ENCODE peak calls at places on chromosomes 7 and 10, in six cellular contexts. One of them, this sample, is unnamed.

GRCh38 chr10:784377-784758 is 94.9 kb upstream of the DIP2C start:
- DNase-seq in H9: peak
- DNase-seq in mesenchymal stem cell: no peak
- DNase-seq in mesendoderm: peak
- DNase-seq in IMR-90: no peak
- DNase-seq in H1: no peak
- DNase-seq in this sample: no peak

GRCh38 chr10:132450825-132451505 is 54.0 kb downstream of the PWWP2B start:
- DNase-seq in H9: no peak
- DNase-seq in mesenchymal stem cell: no peak
- DNase-seq in mesendoderm: no peak
- DNase-seq in IMR-90: no peak
- DNase-seq in H1: no peak
- DNase-seq in this sample: no peak

GRCh38 chr10:65570143-65571010 is 1355.5 kb upstream of the LRRTM3 start:
- DNase-seq in H9: peak
- DNase-seq in mesenchymal stem cell: peak
- DNase-seq in mesendoderm: peak
- DNase-seq in IMR-90: peak
- DNase-seq in H1: peak
- DNase-seq in this sample: peak

GRCh38 chr7:45215611-45216062 is 58.0 kb downstream of the RAMP3 start:
- DNase-seq in H9: no peak
- DNase-seq in mesenchymal stem cell: no peak
- DNase-seq in mesendoderm: no peak
- DNase-seq in IMR-90: no peak
- DNase-seq in H1: no peak
- DNase-seq in this sample: no peak

GRCh38 chr7:87875151-87876039 is 765 bp downstream of the SLC25A40 start:
- DNase-seq in H9: no peak
- DNase-seq in mesenchymal stem cell: peak
- DNase-seq in mesendoderm: peak
- DNase-seq in IMR-90: peak
- DNase-seq in H1: no peak
- DNase-seq in this sample: no peak

GRCh38 chr7:27185013-27185707 is at the start of gene HOXA11:
- DNase-seq in H9: peak
- DNase-seq in mesenchymal stem cell: peak
- DNase-seq in mesendoderm: peak
- DNase-seq in IMR-90: peak
- DNase-seq in H1: no peak
- DNase-seq in this sample: no peak

GRCh38 chr10:52639652-52640051 is 132.9 kb downstream of the MBL2 start:
- DNase-seq in H9: no peak
- DNase-seq in mesenchymal stem cell: peak
- DNase-seq in mesendoderm: no peak
- DNase-seq in IMR-90: no peak
- DNase-seq in H1: no peak
- DNase-seq in this sample: no peak

GRCh38 chr7:146565872-146566271 is 449.3 kb downstream of the CNTNAP2 start:
- DNase-seq in H9: peak
- DNase-seq in mesenchymal stem cell: no peak
- DNase-seq in mesendoderm: no peak
- DNase-seq in IMR-90: no peak
- DNase-seq in H1: peak
- DNase-seq in this sample: no peak

GRCh38 chr10:78349165-78349516 is 315.5 kb downstream of the RPS24 start:
- DNase-seq in H9: peak
- DNase-seq in mesenchymal stem cell: no peak
- DNase-seq in mesendoderm: no peak
- DNase-seq in IMR-90: no peak
- DNase-seq in H1: no peak
- DNase-seq in this sample: no peak

GRCh38 chr7:85705076-85705475 is 518.2 kb upstream of the SEMA3D start:
- DNase-seq in H9: no peak
- DNase-seq in mesenchymal stem cell: no peak
- DNase-seq in mesendoderm: no peak
- DNase-seq in IMR-90: no peak
- DNase-seq in H1: no peak
- DNase-seq in this sample: no peak

GRCh38 chr10:43998021-43998809 is 349.5 kb upstream of the ZNF32 start:
- DNase-seq in H9: no peak
- DNase-seq in mesenchymal stem cell: peak
- DNase-seq in mesendoderm: no peak
- DNase-seq in IMR-90: peak
- DNase-seq in H1: no peak
- DNase-seq in this sample: no peak

GRCh38 chr7:39733881-39734571 is 110.7 kb downstream of the RALA start:
- DNase-seq in H9: no peak
- DNase-seq in mesenchymal stem cell: peak
- DNase-seq in mesendoderm: peak
- DNase-seq in IMR-90: peak
- DNase-seq in H1: no peak
- DNase-seq in this sample: peak

GRCh38 chr7:128311-129080 is 63.9 kb upstream of the FAM20C start:
- DNase-seq in H9: no peak
- DNase-seq in mesenchymal stem cell: no peak
- DNase-seq in mesendoderm: no peak
- DNase-seq in IMR-90: no peak
- DNase-seq in H1: no peak
- DNase-seq in this sample: no peak

GRCh38 chr7:29282819-29283414 is 88.3 kb downstream of the CHN2 start:
- DNase-seq in H9: peak
- DNase-seq in mesenchymal stem cell: no peak
- DNase-seq in mesendoderm: no peak
- DNase-seq in IMR-90: no peak
- DNase-seq in H1: no peak
- DNase-seq in this sample: no peak

GRCh38 chr7:16412535-16413247 is 8.6 kb downstream of the CRPPA start:
- DNase-seq in H9: no peak
- DNase-seq in mesenchymal stem cell: no peak
- DNase-seq in mesendoderm: no peak
- DNase-seq in IMR-90: no peak
- DNase-seq in H1: no peak
- DNase-seq in this sample: no peak

GRCh38 chr10:74981831-74982633 is 129.4 kb upstream of the SAMD8 start:
- DNase-seq in H9: no peak
- DNase-seq in mesenchymal stem cell: no peak
- DNase-seq in mesendoderm: no peak
- DNase-seq in IMR-90: no peak
- DNase-seq in H1: no peak
- DNase-seq in this sample: no peak
- H2BK15ac ChIP-seq in H9: no peak
- H2BK15ac ChIP-seq in mesenchymal stem cell: no peak
- H2BK15ac ChIP-seq in mesendoderm: no peak
- H2BK15ac ChIP-seq in IMR-90: no peak
- H2BK15ac ChIP-seq in H1: no peak
- H2BK15ac ChIP-seq in this sample: no peak

DNA sequence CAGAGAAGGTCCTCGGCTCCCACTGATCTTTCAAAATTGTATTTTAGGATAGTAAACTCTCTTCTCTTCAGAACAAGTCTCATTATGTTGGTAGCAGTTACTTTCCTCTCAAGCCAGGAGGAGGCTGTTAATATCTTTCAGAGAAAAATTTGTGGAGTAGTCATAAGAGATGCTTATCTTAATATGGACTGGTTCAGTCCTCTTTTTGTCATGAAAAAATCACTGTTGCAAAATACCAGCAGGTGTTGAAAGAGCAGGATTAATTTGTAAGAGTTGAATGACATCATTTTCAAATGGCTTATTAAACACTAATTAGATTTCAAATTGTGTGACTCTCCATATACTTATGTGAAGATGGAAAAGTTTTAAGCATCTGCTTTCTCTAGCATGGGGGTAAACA is 662.5 kb downstream of the POM121L12 start:
- DNase-seq in H9: no peak
- DNase-seq in mesenchymal stem cell: no peak
- DNase-seq in mesendoderm: no peak
- DNase-seq in IMR-90: no peak
- DNase-seq in H1: no peak
- DNase-seq in this sample: no peak
- H2BK15ac ChIP-seq in H9: no peak
- H2BK15ac ChIP-seq in mesenchymal stem cell: no peak
- H2BK15ac ChIP-seq in mesendoderm: no peak
- H2BK15ac ChIP-seq in IMR-90: no peak
- H2BK15ac ChIP-seq in H1: no peak
- H2BK15ac ChIP-seq in this sample: no peak

GRCh38 chr7:142581341-142581740 is 167.9 kb upstream of the PRSS1 start:
- DNase-seq in H9: no peak
- DNase-seq in mesenchymal stem cell: no peak
- DNase-seq in mesendoderm: peak
- DNase-seq in IMR-90: no peak
- DNase-seq in H1: no peak
- DNase-seq in this sample: no peak
- H2BK15ac ChIP-seq in H9: no peak
- H2BK15ac ChIP-seq in mesenchymal stem cell: no peak
- H2BK15ac ChIP-seq in mesendoderm: no peak
- H2BK15ac ChIP-seq in IMR-90: peak
- H2BK15ac ChIP-seq in H1: no peak
- H2BK15ac ChIP-seq in this sample: no peak

GRCh38 chr10:51005551-51005950 is 68.7 kb upstream of the PRKG1 start:
- DNase-seq in H9: no peak
- DNase-seq in mesenchymal stem cell: no peak
- DNase-seq in mesendoderm: no peak
- DNase-seq in IMR-90: no peak
- DNase-seq in H1: no peak
- DNase-seq in this sample: no peak
- H2BK15ac ChIP-seq in H9: no peak
- H2BK15ac ChIP-seq in mesenchymal stem cell: no peak
- H2BK15ac ChIP-seq in mesendoderm: no peak
- H2BK15ac ChIP-seq in IMR-90: peak
- H2BK15ac ChIP-seq in H1: no peak
- H2BK15ac ChIP-seq in this sample: no peak

DNA sequence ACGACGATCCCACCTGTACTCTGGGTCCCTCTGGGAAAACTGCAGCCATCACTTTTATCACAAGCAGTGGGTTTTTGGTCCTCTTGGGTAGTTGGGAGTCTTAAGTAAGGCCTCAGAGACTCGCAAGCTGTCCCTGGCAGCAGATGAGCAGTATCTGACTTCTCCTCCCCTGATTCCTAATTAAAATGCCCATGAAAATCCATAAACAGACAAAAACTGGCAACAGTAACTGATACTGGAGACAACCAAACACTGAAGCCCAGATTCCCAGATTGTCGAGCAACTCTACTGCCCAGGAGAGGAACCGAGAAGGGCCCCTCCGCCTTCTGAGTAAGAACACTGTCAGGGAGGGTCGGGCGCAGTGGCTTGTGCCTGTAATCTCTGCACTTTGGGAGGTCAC is 333.8 kb downstream of the CALN1 start:
- DNase-seq in H9: no peak
- DNase-seq in mesenchymal stem cell: no peak
- DNase-seq in mesendoderm: no peak
- DNase-seq in IMR-90: no peak
- DNase-seq in H1: no peak
- DNase-seq in this sample: no peak
- H2BK15ac ChIP-seq in H9: no peak
- H2BK15ac ChIP-seq in mesenchymal stem cell: no peak
- H2BK15ac ChIP-seq in mesendoderm: no peak
- H2BK15ac ChIP-seq in IMR-90: no peak
- H2BK15ac ChIP-seq in H1: no peak
- H2BK15ac ChIP-seq in this sample: no peak

GRCh38 chr10:49409755-49410154 is 13.9 kb upstream of the DRGX start:
- DNase-seq in H9: no peak
- DNase-seq in mesenchymal stem cell: no peak
- DNase-seq in mesendoderm: peak
- DNase-seq in IMR-90: no peak
- DNase-seq in H1: no peak
- DNase-seq in this sample: no peak

GRCh38 chr10:49410365-49411074 is 14.6 kb upstream of the DRGX start:
- DNase-seq in H9: no peak
- DNase-seq in mesenchymal stem cell: no peak
- DNase-seq in mesendoderm: no peak
- DNase-seq in IMR-90: no peak
- DNase-seq in H1: no peak
- DNase-seq in this sample: no peak

GRCh38 chr10:49407552-49408137 is 11.8 kb upstream of the DRGX start:
- DNase-seq in H9: peak
- DNase-seq in mesenchymal stem cell: peak
- DNase-seq in mesendoderm: peak
- DNase-seq in IMR-90: peak
- DNase-seq in H1: no peak
- DNase-seq in this sample: peak

GRCh38 chr10:49412571-49412970 is 16.7 kb upstream of the DRGX start:
- DNase-seq in H9: no peak
- DNase-seq in mesenchymal stem cell: no peak
- DNase-seq in mesendoderm: no peak
- DNase-seq in IMR-90: no peak
- DNase-seq in H1: no peak
- DNase-seq in this sample: no peak

GRCh38 chr10:49408437-49409306 is 12.8 kb upstream of the DRGX start:
- DNase-seq in H9: peak
- DNase-seq in mesenchymal stem cell: no peak
- DNase-seq in mesendoderm: peak
- DNase-seq in IMR-90: no peak
- DNase-seq in H1: no peak
- DNase-seq in this sample: no peak
- H2BK15ac ChIP-seq in H9: no peak
- H2BK15ac ChIP-seq in mesenchymal stem cell: no peak
- H2BK15ac ChIP-seq in mesendoderm: no peak
- H2BK15ac ChIP-seq in IMR-90: no peak
- H2BK15ac ChIP-seq in H1: no peak
- H2BK15ac ChIP-seq in this sample: no peak

This sample was measured in neuronal stem cell.